ENCODE peak calls at places on chromosome 11, in five cellular contexts. J, Z, L, S and N are unnamed samples.

GRCh38 chr11:66820381-66820780 is 22.9 kb upstream of the RCE1 start:
- DNase-seq in J (no peak), Z (no peak), L (no peak), S (no peak), N (no peak)

GRCh38 chr11:113160652-113161051 is 153.7 kb upstream of the TTC12 start:
- DNase-seq in J (no peak), Z (no peak), L (no peak), S (no peak), N (no peak)

GRCh38 chr11:88414385-88414861 is 76.9 kb upstream of the CTSC start:
- DNase-seq in J (no peak), Z (peak), L (peak), S (peak), N (peak)

GRCh38 chr11:110428956-110429613 is 663 bp upstream of the FDX1 start:
- DNase-seq in J (no peak), Z (no peak), L (no peak), S (no peak), N (no peak)

GRCh38 chr11:77035580-77035979 is 1.4 kb downstream of the B3GNT6 start:
- DNase-seq in J (no peak), Z (no peak), L (peak), S (no peak), N (no peak)

GRCh38 chr11:2582958-2583604 is 116.7 kb downstream of the KCNQ1OT1 start:
- DNase-seq in J (no peak), Z (no peak), L (no peak), S (no peak), N (no peak)

GRCh38 chr11:58888579-58888978 is 44.1 kb upstream of the GLYATL2 start:
- DNase-seq in J (no peak), Z (no peak), L (no peak), S (no peak), N (no peak)

GRCh38 chr11:26522912-26523610 is 49.0 kb downstream of the MUC15 start:
- DNase-seq in J (no peak), Z (no peak), L (peak), S (peak), N (peak)

GRCh38 chr11:64637346-64638016 is 46.5 kb downstream of the SLC22A12 start:
- DNase-seq in J (no peak), Z (no peak), L (no peak), S (no peak), N (no peak)

GRCh38 chr11:99325807-99326206 is 305.1 kb downstream of the CNTN5 start:
- DNase-seq in J (no peak), Z (no peak), L (no peak), S (peak), N (peak)

GRCh38 chr11:2551131-2551530 is 106.3 kb downstream of the KCNQ1 start:
- DNase-seq in J (no peak), Z (no peak), L (no peak), S (no peak), N (no peak)

GRCh38 chr11:11620251-11620965 is 1.4 kb downstream of the GALNT18 start:
- DNase-seq in J (no peak), Z (no peak), L (peak), S (no peak), N (peak)

GRCh38 chr11:70432065-70432464 is 33.7 kb downstream of the CTTN start:
- DNase-seq in J (no peak), Z (no peak), L (no peak), S (no peak), N (no peak)

GRCh38 chr11:71269603-71270511 is 17.5 kb upstream of the SHANK2 start:
- DNase-seq in J (no peak), Z (no peak), L (no peak), S (no peak), N (peak)

GRCh38 chr11:119134389-119134978 is 13.1 kb downstream of the HINFP start:
- DNase-seq in J (no peak), Z (no peak), L (no peak), S (no peak), N (no peak)

GRCh38 chr11:114132427-114132826 is 72.9 kb downstream of the ZBTB16 start:
- DNase-seq in J (no peak), Z (no peak), L (no peak), S (no peak), N (no peak)